ENCODE peak calls at places on chromosomes 5 and 9, in six cellular contexts. U, Q, B, K, T and X are unnamed samples.

GRCh38 chr9:90915693-90916092 is 114.1 kb downstream of the SYK start:
- DNase-seq in B (peak), U (no peak), T (no peak), Q (peak), K (peak), X (peak)

GRCh38 chr9:86801246-86801645 is 146.1 kb downstream of the GAS1 start:
- DNase-seq in Q (no peak), U (no peak), B (no peak), T (no peak), K (no peak), X (no peak)

GRCh38 chr9:124342946-124343485 is 72.2 kb downstream of the PSMB7 start:
- DNase-seq in Q (no peak), B (peak), T (no peak), K (no peak), U (no peak), X (no peak)

GRCh38 chr5:83567741-83568530 is 96.4 kb downstream of the VCAN start:
- DNase-seq in Q (no peak), U (peak), K (no peak), B (no peak), T (no peak), X (no peak)

GRCh38 chr9:98416294-98416693 is 160.8 kb upstream of the TBC1D2 start:
- DNase-seq in B (no peak), Q (no peak), K (no peak), T (no peak), U (no peak), X (no peak)

GRCh38 chr9:71127301-71127700 is 5.9 kb upstream of the TRPM3 start:
- DNase-seq in K (no peak), U (no peak), Q (no peak), B (no peak), T (no peak), X (no peak)

GRCh38 chr9:35552376-35552775 is 52.7 kb upstream of the TESK1 start:
- DNase-seq in K (no peak), Q (no peak), B (no peak), U (no peak), T (no peak), X (no peak)

GRCh38 chr5:81506900-81507588 is 113.1 kb upstream of the ACOT12 start:
- DNase-seq in Q (peak), K (peak), T (peak), U (peak), B (no peak), X (peak)

GRCh38 chr9:18012170-18012569 is 433.3 kb downstream of the SH3GL2 start:
- DNase-seq in K (no peak), T (no peak), Q (no peak), B (no peak), U (no peak), X (no peak)

GRCh38 chr9:35856882-35857281 is 13.3 kb downstream of the OR13J1 start:
- DNase-seq in U (no peak), K (no peak), Q (no peak), T (no peak), B (no peak), X (no peak)

GRCh38 chr5:136036991-136037705 is 8.4 kb downstream of the TGFBI start:
- DNase-seq in Q (no peak), U (peak), B (peak), K (no peak), T (no peak), X (no peak)

GRCh38 chr5:80324912-80325311 is 5.1 kb downstream of the SPZ1 start:
- DNase-seq in K (no peak), B (no peak), T (no peak), U (no peak), Q (no peak), X (no peak)

GRCh38 chr9:32782476-32783167 is 718 bp upstream of the TMEM215 start:
- DNase-seq in B (peak), Q (no peak), K (no peak), U (no peak), T (no peak), X (no peak)

GRCh38 chr5:32628049-32628803 is 42.9 kb downstream of the SUB1 start:
- DNase-seq in K (no peak), T (no peak), B (no peak), U (no peak), Q (no peak), X (no peak)

GRCh38 chr5:145471831-145472616 is 363.1 kb downstream of the PRELID2 start:
- DNase-seq in B (no peak), K (no peak), Q (no peak), T (no peak), U (peak), X (peak)

GRCh38 chr5:35282805-35283204 is 52.5 kb upstream of the PRLR start:
- DNase-seq in K (no peak), B (no peak), Q (no peak), T (no peak), U (no peak), X (no peak)

GRCh38 chr5:67547682-67548081 is 351.1 kb upstream of the CD180 start:
- DNase-seq in B (no peak), K (no peak), Q (no peak), T (no peak), U (no peak), X (no peak)

GRCh38 chr9:94726495-94727191 is at the start of gene AOPEP:
- DNase-seq in K (peak), U (peak), B (peak), T (peak), Q (peak), X (peak)
- TF ChIP-seq POLR2A in K (peak), U (peak), B (peak), T (peak), Q (peak), X (peak)

GRCh38 chr5:40828690-40829661 is 6.0 kb downstream of the RPL37 start:
- DNase-seq in U (no peak), T (no peak), B (no peak), Q (no peak), K (no peak), X (no peak)
- TF ChIP-seq POLR2AphosphoS5 in U (peak), T (peak), B (no peak), Q (no peak), K (peak), X (no peak)

GRCh38 chr5:59791602-59792001 is 101.9 kb downstream of the PDE4D start:
- DNase-seq in U (no peak), K (no peak), Q (no peak), T (no peak), B (no peak), X (no peak)

GRCh38 chr5:59795141-59795540 is 98.4 kb downstream of the PDE4D start:
- DNase-seq in B (no peak), K (no peak), U (no peak), Q (no peak), T (no peak), X (no peak)

GRCh38 chr5:59791131-59791485 is 102.4 kb downstream of the PDE4D start:
- DNase-seq in B (no peak), T (no peak), Q (no peak), U (no peak), K (no peak), X (no peak)

GRCh38 chr5:59790399-59791130 is 103.0 kb downstream of the PDE4D start:
- DNase-seq in U (peak), B (no peak), T (no peak), K (no peak), Q (no peak), X (no peak)

DNA sequence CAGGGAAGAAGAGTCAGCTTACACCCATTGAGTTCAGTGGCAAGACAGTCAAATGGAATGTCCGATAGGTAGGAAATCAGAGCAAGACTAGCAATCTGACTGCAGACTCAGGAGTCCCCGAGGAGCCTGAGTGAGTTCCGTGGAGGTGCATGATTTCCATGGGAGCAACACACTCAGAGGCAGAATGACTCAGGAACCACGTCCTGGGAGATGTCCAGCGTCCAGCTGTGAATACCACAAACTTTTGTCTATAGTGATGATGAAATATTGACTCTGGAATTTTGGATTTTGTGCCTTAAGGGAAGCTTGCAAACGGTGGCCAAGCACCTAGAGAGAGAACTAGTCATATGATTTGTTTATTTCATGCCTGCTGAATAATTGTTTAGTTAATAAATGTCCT is 100.5 kb downstream of the PDE4D start:
- DNase-seq in T (no peak), U (no peak), Q (no peak), B (no peak), K (no peak), X (no peak)
- TF ChIP-seq POLR2A in T (no peak), U (no peak), Q (no peak), B (no peak), K (no peak), X (no peak)

GRCh38 chr9:94168203-94169000 is 84.1 kb downstream of the PTPDC1 start:
- DNase-seq in Q (no peak), U (no peak), K (no peak), B (no peak), T (no peak), X (no peak)

GRCh38 chr9:94166237-94167054 is 82.2 kb downstream of the PTPDC1 start:
- DNase-seq in U (peak), Q (peak), B (peak), K (peak), T (peak), X (peak)

GRCh38 chr9:94165592-94166236 is 81.5 kb downstream of the PTPDC1 start:
- DNase-seq in U (peak), T (peak), K (peak), B (peak), Q (peak), X (peak)

GRCh38 chr9:94167376-94167775 is 83.1 kb downstream of the PTPDC1 start:
- DNase-seq in B (no peak), Q (no peak), U (no peak), K (no peak), T (no peak), X (no peak)

GRCh38 chr9:94167055-94167346 is 82.7 kb downstream of the PTPDC1 start:
- DNase-seq in Q (peak), K (no peak), B (no peak), T (no peak), U (no peak), X (no peak)
- TF ChIP-seq POLR2AphosphoS5 in Q (no peak), K (no peak), B (no peak), T (peak), U (no peak), X (no peak)